ENCODE peak calls at places on chromosomes 4 and X, in five cellular contexts. I is K562, Q is GM12878, E is HCT116, Z is H1. W is an unnamed sample.

GRCh38 chr4:15400911-15401671 is 26.7 kb upstream of the C1QTNF7 start:
- DNase-seq in I (no peak), Q (no peak), E (no peak), Z (no peak), W (no peak)

GRCh38 chr4:101393256-101393655 is 45.9 kb upstream of the PPP3CA start:
- DNase-seq in I (no peak), Q (no peak), E (peak; percentile 81), Z (no peak), W (peak; percentile 10)

GRCh38 chrX:120840826-120841225 is 34.8 kb downstream of the CT47B1 start:
- DNase-seq in I (no peak), Q (no peak), E (no peak), Z (no peak), W (no peak)

GRCh38 chr4:28092610-28093009 is 1232.0 kb downstream of the STIM2 start:
- DNase-seq in I (no peak), Q (no peak), E (peak; percentile 22), Z (no peak), W (no peak)

GRCh38 chr4:46123872-46124755 is at the start of gene GABRG1:
- DNase-seq in I (no peak), Q (no peak), E (no peak), Z (peak; percentile 56), W (no peak)

GRCh38 chr4:7390906-7391636 is 43.7 kb downstream of the PSAPL1 start:
- DNase-seq in I (no peak), Q (no peak), E (no peak), Z (peak; percentile 38), W (no peak)

GRCh38 chr4:153497988-153498967 is 32.1 kb downstream of the TMEM131L start:
- DNase-seq in I (no peak), Q (peak; percentile 72), E (no peak), Z (peak; percentile 41), W (no peak)

GRCh38 chr4:27861802-27862201 is 1001.2 kb downstream of the STIM2 start:
- DNase-seq in I (no peak), Q (no peak), E (no peak), Z (no peak), W (no peak)

GRCh38 chr4:78057600-78058560 is 757 bp downstream of the FRAS1 start:
- DNase-seq in I (no peak), Q (no peak), E (no peak), Z (peak; percentile 61), W (peak; percentile 54)

GRCh38 chr4:144171697-144172096 is 31.2 kb upstream of the GYPA start:
- DNase-seq in I (no peak), Q (no peak), E (no peak), Z (no peak), W (no peak)
- TF ChIP-seq SRF in I (no peak), Q (no peak), E (no peak), Z (no peak), W (no peak)

GRCh38 chr4:73895201-73896177 is 26.3 kb downstream of the CXCL1 start:
- DNase-seq in I (no peak), Q (no peak), E (no peak), Z (no peak), W (no peak)
- TF ChIP-seq CEBPB in I (no peak), Q (no peak), E (no peak), Z (no peak), W (no peak)

GRCh38 chrX:103554687-103555417 is 30.5 kb upstream of the TCEAL4 start:
- DNase-seq in I (peak; percentile 54), Q (no peak), E (no peak), Z (peak; percentile 85), W (no peak)
- TF ChIP-seq SRF in I (no peak), Q (peak; percentile 57), E (no peak), Z (peak; percentile 34), W (no peak)

GRCh38 chr4:38233727-38234478 is 273.7 kb downstream of the PTTG2 start:
- DNase-seq in I (no peak), Q (no peak), E (no peak), Z (peak; percentile 16), W (no peak)
- TF ChIP-seq CEBPB in I (no peak), Q (no peak), E (no peak), Z (no peak), W (no peak)

GRCh38 chrX:108131471-108131870 is 39.9 kb downstream of the ATG4A start:
- DNase-seq in I (peak; percentile 5), Q (no peak), E (no peak), Z (no peak), W (no peak)
- TF ChIP-seq SRF in I (no peak), Q (no peak), E (no peak), Z (no peak), W (no peak)

DNA sequence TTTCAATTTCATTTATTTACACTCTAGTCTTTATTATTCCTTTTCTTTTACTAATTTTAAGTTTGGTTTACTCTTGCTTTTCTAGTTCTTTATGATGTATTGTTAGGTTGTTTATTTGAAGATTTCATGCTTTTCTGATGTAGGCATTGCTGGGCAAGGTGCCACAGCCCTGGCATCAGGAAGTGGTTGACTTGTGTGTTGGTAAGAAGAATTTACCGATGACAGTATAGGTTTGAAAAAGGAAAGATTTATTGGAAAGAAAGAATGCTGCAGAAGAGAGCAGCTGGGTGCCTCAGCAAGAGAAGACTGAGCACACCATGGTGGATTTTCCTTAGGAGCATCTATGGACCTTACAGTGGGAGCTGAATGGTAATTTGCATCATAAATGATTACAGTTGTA is 153.2 kb downstream of the KLF8 start:
- DNase-seq in I (no peak), Q (no peak), E (no peak), Z (no peak), W (no peak)
- TF ChIP-seq CEBPB in I (no peak), Q (no peak), E (no peak), Z (no peak), W (no peak)

W was measured in HepG2.